ENCODE peak calls at places on chromosomes 11 and 22, in four cellular contexts. E is hypothalamus; L is stimulated activated CD4-positive, alpha-beta T cell treated with anti-CD3 and anti-CD28 coated beads, TNF-alpha, amount 100 ng/mL, for 48 hours; B is smooth muscle cell of the brain vasculature. T is an unnamed sample.

GRCh38 chr22:27581688-27582087 is 219.9 kb downstream of the MN1 start:
- DNase-seq in E (peak), L (no peak), B (no peak), T (peak)

GRCh38 chr11:131195801-131196517 is 174.5 kb upstream of the NTM start:
- DNase-seq in E (no peak), L (no peak), B (no peak), T (peak)

GRCh38 chr11:19116315-19116970 is 525 bp upstream of the ZDHHC13 start:
- DNase-seq in E (no peak), L (no peak), B (no peak), T (no peak)

GRCh38 chr22:20586403-20586745 is 79.0 kb downstream of the MED15 start:
- DNase-seq in E (no peak), L (no peak), B (no peak), T (no peak)

GRCh38 chr11:121494355-121495099 is 41.8 kb upstream of the SORL1-AS1 start:
- DNase-seq in E (no peak), L (peak), B (no peak), T (no peak)

GRCh38 chr11:72710278-72710677 is 36.1 kb upstream of the PDE2A start:
- DNase-seq in E (no peak), L (no peak), B (no peak), T (no peak)

GRCh38 chr11:1970956-1971355 is 23.8 kb downstream of the MRPL23 start:
- DNase-seq in E (no peak), L (no peak), B (no peak), T (no peak)

GRCh38 chr11:68142028-68142412 is 20.8 kb upstream of the CHKA start:
- DNase-seq in E (no peak), L (peak), B (no peak), T (no peak)

GRCh38 chr11:94732617-94733292 is 35.4 kb upstream of the AMOTL1 start:
- DNase-seq in E (no peak), L (no peak), B (peak), T (no peak)

GRCh38 chr22:37802310-37803194 is 5.2 kb upstream of the GCAT start:
- DNase-seq in E (peak), L (no peak), B (no peak), T (peak)

GRCh38 chr11:47377571-47378010 is 756 bp downstream of the SPI1 start:
- DNase-seq in E (no peak), L (no peak), B (no peak), T (no peak)